ENCODE peak calls at places on chromosomes 16 and 17, in nine cellular contexts. U, I, V, E, S, G, Y, D and P are unnamed samples.

GRCh38 chr17:10126554-10127493 is 71.6 kb downstream of the GAS7 start:
- DNase-seq in U (peak; percentile 72), I (no peak), V (no peak), E (peak; percentile 19), S (peak; percentile 23), G (no peak), Y (peak; percentile 76), D (peak; percentile 63), P (no peak)

GRCh38 chr16:12375341-12375740 is 398.8 kb downstream of the SNX29 start:
- DNase-seq in U (no peak), I (no peak), V (no peak), E (no peak), S (no peak), G (no peak), Y (peak; percentile 19), D (no peak), P (no peak)

GRCh38 chr16:84726079-84726669 is 26.4 kb downstream of the USP10 start:
- DNase-seq in U (peak; percentile 95), I (peak; percentile 61), V (peak; percentile 81), E (peak; percentile 90), S (peak; percentile 95), G (peak; percentile 52), Y (peak; percentile 91), D (peak; percentile 68), P (peak; percentile 84)

GRCh38 chr17:32445976-32446375 is 1.7 kb downstream of the PSMD11 start:
- DNase-seq in U (no peak), I (no peak), V (peak; percentile 27), E (no peak), S (no peak), G (no peak), Y (peak; percentile 50), D (no peak), P (peak; percentile 11)

GRCh38 chr16:11738742-11739544 is 3.7 kb downstream of the TXNDC11 start:
- DNase-seq in U (no peak), I (no peak), V (no peak), E (no peak), S (no peak), G (peak; percentile 71), Y (no peak), D (no peak), P (no peak)

GRCh38 chr16:64455275-64455674 is 666.6 kb downstream of the CDH11 start:
- DNase-seq in U (no peak), I (no peak), V (peak; percentile 76), E (no peak), S (no peak), G (no peak), Y (peak; percentile 45), D (no peak), P (peak; percentile 39)

GRCh38 chr17:81636505-81637288 is at the start of the genes NPLOC4 and TSPAN10:
- DNase-seq in U (peak; percentile 95), I (peak; percentile 71), V (peak; percentile 88), E (peak; percentile 95), S (peak; percentile 91), G (peak; percentile 82), Y (peak; percentile 93), D (peak; percentile 100), P (peak; percentile 93)

GRCh38 chr17:22411185-22411784 is 719.0 kb downstream of the KCNJ18 start:
- DNase-seq in U (no peak), I (no peak), V (no peak), E (no peak), S (no peak), G (no peak), Y (no peak), D (peak; percentile 75), P (no peak)

DNA sequence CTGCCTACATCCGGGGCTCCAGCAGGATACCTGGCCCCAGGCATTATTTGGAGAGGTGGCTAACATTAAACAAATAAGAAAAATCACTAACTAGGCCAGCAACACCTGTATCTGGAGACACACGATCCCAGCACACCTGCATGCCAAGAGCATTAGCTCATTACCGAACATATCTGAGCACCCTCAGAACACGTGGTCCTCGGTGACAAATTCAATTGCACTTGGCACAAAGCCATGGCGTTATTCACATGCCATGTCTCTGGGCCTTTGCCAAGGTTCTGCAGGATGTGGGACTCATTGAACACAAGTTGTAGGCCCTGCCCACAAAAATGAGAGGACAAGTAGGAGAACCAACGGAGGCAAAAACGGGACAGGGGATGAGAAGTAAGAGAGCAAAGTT is 552.3 kb downstream of the TOX3 start:
- DNase-seq in U (peak; percentile 57), I (no peak), V (peak; percentile 44), E (no peak), S (no peak), G (peak; percentile 9), Y (peak; percentile 24), D (no peak), P (no peak)
- TF ChIP-seq EZH2phosphoT487 in U (no peak), I (no peak), V (no peak), E (no peak), S (no peak), G (no peak), Y (no peak), D (no peak), P (no peak)

GRCh38 chr17:57255776-57256681 is at the start of gene MSI2:
- DNase-seq in U (peak; percentile 97), I (peak; percentile 75), V (peak; percentile 81), E (peak; percentile 92), S (peak; percentile 85), G (peak; percentile 87), Y (peak; percentile 92), D (peak; percentile 97), P (peak; percentile 89)

GRCh38 chr17:57256708-57257112 is 387 bp downstream of the MSI2 start:
- DNase-seq in U (peak; percentile 62), I (no peak), V (peak; percentile 31), E (peak; percentile 52), S (peak; percentile 51), G (peak; percentile 32), Y (peak; percentile 59), D (no peak), P (peak; percentile 60)

GRCh38 chr17:57257213-57257873 is 1.0 kb downstream of the MSI2 start:
- DNase-seq in U (no peak), I (no peak), V (no peak), E (peak; percentile 74), S (peak; percentile 53), G (peak; percentile 33), Y (peak; percentile 29), D (peak; percentile 40), P (peak; percentile 39)

GRCh38 chr17:57253307-57254065 is 2.8 kb upstream of the MSI2 start:
- DNase-seq in U (no peak), I (no peak), V (no peak), E (no peak), S (no peak), G (no peak), Y (no peak), D (no peak), P (no peak)

DNA sequence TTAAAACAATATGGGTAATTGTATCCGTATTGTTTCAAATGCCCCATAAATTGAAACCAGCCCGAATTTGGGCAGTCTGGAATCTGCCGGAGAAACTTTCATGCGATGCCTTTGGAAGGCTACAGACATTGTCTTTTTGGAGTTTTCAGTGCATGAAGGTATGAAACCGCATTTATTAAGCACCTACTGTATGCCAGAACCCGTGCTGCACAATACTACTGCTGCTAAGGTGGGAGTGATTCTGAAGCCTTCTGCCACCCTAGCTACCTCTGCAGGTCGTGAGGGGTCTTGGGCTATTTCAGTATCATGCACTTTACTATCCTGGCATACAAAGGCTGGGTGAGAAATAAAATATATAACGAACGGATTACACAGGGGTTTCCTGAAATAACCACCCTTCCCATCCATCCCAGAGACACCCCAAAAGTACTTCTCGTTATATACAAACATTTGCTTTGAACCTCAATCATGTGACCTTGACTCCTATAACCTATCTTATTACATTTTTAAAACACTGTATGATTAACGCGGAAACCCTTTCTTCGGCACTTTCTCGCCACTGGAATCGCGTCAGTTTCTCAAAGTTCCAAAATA is 1.0 kb upstream of the MSI2 start:
- DNase-seq in U (no peak), I (no peak), V (no peak), E (no peak), S (no peak), G (no peak), Y (peak; percentile 7), D (no peak), P (no peak)
- H3K27ac ChIP-seq in U (peak overlapping the region; percentile 93), I (peak overlapping the region; percentile 60), V (no peak overlapping the region), E (no peak overlapping the region), S (no peak overlapping the region), G (peak overlapping the region; percentile 45), Y (no peak overlapping the region), D (peak overlapping the region; percentile 60), P (no peak overlapping the region)

DNA sequence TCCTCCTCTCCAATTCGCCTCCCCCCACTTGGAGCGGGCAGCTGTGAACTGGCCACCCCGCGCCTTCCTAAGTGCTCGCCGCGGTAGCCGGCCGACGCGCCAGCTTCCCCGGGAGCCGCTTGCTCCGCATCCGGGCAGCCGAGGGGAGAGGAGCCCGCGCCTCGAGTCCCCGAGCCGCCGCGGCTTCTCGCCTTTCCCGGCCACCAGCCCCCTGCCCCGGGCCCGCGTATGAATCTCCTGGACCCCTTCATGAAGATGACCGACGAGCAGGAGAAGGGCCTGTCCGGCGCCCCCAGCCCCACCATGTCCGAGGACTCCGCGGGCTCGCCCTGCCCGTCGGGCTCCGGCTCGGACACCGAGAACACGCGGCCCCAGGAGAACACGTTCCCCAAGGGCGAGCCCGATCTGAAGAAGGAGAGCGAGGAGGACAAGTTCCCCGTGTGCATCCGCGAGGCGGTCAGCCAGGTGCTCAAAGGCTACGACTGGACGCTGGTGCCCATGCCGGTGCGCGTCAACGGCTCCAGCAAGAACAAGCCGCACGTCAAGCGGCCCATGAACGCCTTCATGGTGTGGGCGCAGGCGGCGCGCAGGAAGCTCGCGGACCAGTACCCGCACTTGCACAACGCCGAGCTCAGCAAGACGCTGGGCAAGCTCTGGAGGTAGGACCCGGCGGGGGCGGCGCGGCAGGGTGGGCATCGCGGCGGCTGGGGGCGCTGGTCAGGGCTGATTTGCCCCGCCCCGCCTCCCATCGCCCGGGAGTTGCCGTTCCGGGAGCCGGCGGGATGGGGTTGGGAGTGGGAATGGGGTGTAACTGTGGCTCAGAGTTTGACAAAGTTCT is 563 bp downstream of the SOX9 start:
- DNase-seq in U (peak; percentile 63), I (no peak), V (peak; percentile 48), E (peak; percentile 71), S (peak; percentile 66), G (no peak), Y (peak; percentile 85), D (peak; percentile 85), P (no peak)
- TF ChIP-seq EZH2phosphoT487 in U (no peak), I (no peak), V (no peak), E (no peak), S (no peak), G (no peak), Y (no peak), D (no peak), P (no peak)

GRCh38 chr17:5580974-5581373 is 3.3 kb downstream of the NLRP1 start:
- DNase-seq in U (no peak), I (no peak), V (peak; percentile 37), E (no peak), S (no peak), G (no peak), Y (no peak), D (no peak), P (no peak)

GRCh38 chr17:5583426-5584382 is 605 bp downstream of the NLRP1 start:
- DNase-seq in U (no peak), I (no peak), V (no peak), E (no peak), S (no peak), G (peak; percentile 23), Y (peak; percentile 76), D (no peak), P (no peak)

GRCh38 chr17:5582177-5582885 is 2.0 kb downstream of the NLRP1 start:
- DNase-seq in U (no peak), I (no peak), V (no peak), E (no peak), S (no peak), G (no peak), Y (peak; percentile 37), D (no peak), P (no peak)

GRCh38 chr17:5581655-5582054 is 2.7 kb downstream of the NLRP1 start:
- DNase-seq in U (no peak), I (no peak), V (no peak), E (no peak), S (no peak), G (no peak), Y (no peak), D (no peak), P (no peak)

DNA sequence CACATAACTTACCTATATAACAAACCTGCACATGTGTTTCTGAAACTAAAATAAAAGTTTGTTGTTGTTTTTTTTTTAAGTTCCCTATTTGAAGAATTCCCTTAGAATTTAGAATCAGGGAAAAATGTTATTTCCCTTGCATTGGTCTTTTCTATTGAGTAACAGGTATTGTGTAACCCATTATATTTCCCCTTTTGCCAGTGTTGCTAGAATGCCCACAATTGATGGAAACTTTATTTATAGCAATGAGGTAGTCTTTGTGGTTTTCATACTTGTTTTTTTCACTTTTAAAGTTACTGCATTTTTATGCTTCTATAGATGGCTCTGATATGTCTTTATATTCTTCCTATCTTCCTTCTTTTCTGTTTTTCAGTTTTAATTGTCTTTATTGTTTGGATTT is 3.9 kb downstream of the NLRP1 start:
- DNase-seq in U (no peak), I (no peak), V (peak; percentile 7), E (no peak), S (no peak), G (peak; percentile 25), Y (peak; percentile 63), D (no peak), P (no peak)
- H3K27ac ChIP-seq in U (no peak overlapping the region), I (no peak overlapping the region), V (no peak overlapping the region), E (no peak overlapping the region), S (no peak overlapping the region), G (no peak overlapping the region), Y (peak overlapping the region; percentile 23), D (no peak overlapping the region), P (no peak overlapping the region)